ENCODE peak calls at places on chromosomes 12 and 14, in six cellular contexts. One of them, this sample, is unnamed.

GRCh38 chr12:121996945-121997612 is 24.6 kb upstream of the BCL7A start:
- DNase-seq in DMS153: no peak
- DNase-seq in fibroblast of lung: peak
- DNase-seq in B cell: no peak
- DNase-seq in HT-29: no peak
- DNase-seq in NCI-H774: no peak
- DNase-seq in this sample: no peak

GRCh38 chr14:55129086-55129427 is at the start of gene LGALS3:
- DNase-seq in DMS153: no peak
- DNase-seq in fibroblast of lung: peak
- DNase-seq in B cell: peak
- DNase-seq in HT-29: peak
- DNase-seq in NCI-H774: no peak
- DNase-seq in this sample: no peak

GRCh38 chr14:23354990-23355389 is 2.3 kb upstream of the SLC22A17 start:
- DNase-seq in DMS153: no peak
- DNase-seq in fibroblast of lung: no peak
- DNase-seq in B cell: no peak
- DNase-seq in HT-29: no peak
- DNase-seq in NCI-H774: no peak
- DNase-seq in this sample: no peak

GRCh38 chr14:102527255-102528232 is 18.0 kb upstream of the ANKRD9 start:
- DNase-seq in DMS153: no peak
- DNase-seq in fibroblast of lung: peak
- DNase-seq in B cell: no peak
- DNase-seq in HT-29: peak
- DNase-seq in NCI-H774: no peak
- DNase-seq in this sample: no peak

GRCh38 chr12:89067436-89067835 is 284.9 kb downstream of the DUSP6 start:
- DNase-seq in DMS153: no peak
- DNase-seq in fibroblast of lung: peak
- DNase-seq in B cell: no peak
- DNase-seq in HT-29: no peak
- DNase-seq in NCI-H774: no peak
- DNase-seq in this sample: no peak

GRCh38 chr14:35416108-35416750 is 11.7 kb upstream of the NFKBIA start:
- DNase-seq in DMS153: no peak
- DNase-seq in fibroblast of lung: peak
- DNase-seq in B cell: no peak
- DNase-seq in HT-29: no peak
- DNase-seq in NCI-H774: no peak
- DNase-seq in this sample: no peak

GRCh38 chr14:31930070-31930469 is 147.0 kb upstream of the ARHGAP5 start:
- DNase-seq in DMS153: no peak
- DNase-seq in fibroblast of lung: no peak
- DNase-seq in B cell: no peak
- DNase-seq in HT-29: no peak
- DNase-seq in NCI-H774: no peak
- DNase-seq in this sample: no peak

GRCh38 chr12:49489720-49490119 is 49.1 kb upstream of the KCNH3 start:
- DNase-seq in DMS153: no peak
- DNase-seq in fibroblast of lung: peak
- DNase-seq in B cell: no peak
- DNase-seq in HT-29: no peak
- DNase-seq in NCI-H774: no peak
- DNase-seq in this sample: no peak

GRCh38 chr12:108724890-108725151 is 6.5 kb downstream of the CORO1C start:
- DNase-seq in DMS153: no peak
- DNase-seq in fibroblast of lung: no peak
- DNase-seq in B cell: no peak
- DNase-seq in HT-29: no peak
- DNase-seq in NCI-H774: no peak
- DNase-seq in this sample: no peak

GRCh38 chr12:70008944-70009343 is 183.9 kb downstream of the MYRFL start:
- DNase-seq in DMS153: no peak
- DNase-seq in fibroblast of lung: no peak
- DNase-seq in B cell: no peak
- DNase-seq in HT-29: no peak
- DNase-seq in NCI-H774: no peak
- DNase-seq in this sample: no peak

GRCh38 chr14:99654235-99655000 is 9.5 kb downstream of the HHIPL1 start:
- DNase-seq in DMS153: no peak
- DNase-seq in fibroblast of lung: peak
- DNase-seq in B cell: no peak
- DNase-seq in HT-29: peak
- DNase-seq in NCI-H774: no peak
- DNase-seq in this sample: no peak

GRCh38 chr14:60573943-60574496 is 65.1 kb downstream of the SIX6 start:
- DNase-seq in DMS153: no peak
- DNase-seq in fibroblast of lung: no peak
- DNase-seq in B cell: no peak
- DNase-seq in HT-29: no peak
- DNase-seq in NCI-H774: no peak
- DNase-seq in this sample: no peak

GRCh38 chr12:67275380-67275913 is 6.3 kb downstream of the CAND1 start:
- DNase-seq in DMS153: no peak
- DNase-seq in fibroblast of lung: peak
- DNase-seq in B cell: no peak
- DNase-seq in HT-29: peak
- DNase-seq in NCI-H774: no peak
- DNase-seq in this sample: no peak

GRCh38 chr14:52458721-52459085 is 93.6 kb downstream of the TXNDC16 start:
- DNase-seq in DMS153: no peak
- DNase-seq in fibroblast of lung: peak
- DNase-seq in B cell: no peak
- DNase-seq in HT-29: no peak
- DNase-seq in NCI-H774: no peak
- DNase-seq in this sample: no peak

GRCh38 chr12:130619378-130619970 is 96.6 kb downstream of the RIMBP2 start:
- DNase-seq in DMS153: no peak
- DNase-seq in fibroblast of lung: no peak
- DNase-seq in B cell: no peak
- DNase-seq in HT-29: no peak
- DNase-seq in NCI-H774: no peak
- DNase-seq in this sample: no peak

GRCh38 chr12:130880411-130880885 is 8.6 kb downstream of the RAN start:
- DNase-seq in DMS153: no peak
- DNase-seq in fibroblast of lung: no peak
- DNase-seq in B cell: no peak
- DNase-seq in HT-29: no peak
- DNase-seq in NCI-H774: no peak
- DNase-seq in this sample: no peak

GRCh38 chr12:6551496-6552139 is 4.2 kb downstream of the IFFO1 start:
- DNase-seq in DMS153: no peak
- DNase-seq in fibroblast of lung: peak
- DNase-seq in B cell: no peak
- DNase-seq in HT-29: peak
- DNase-seq in NCI-H774: no peak
- DNase-seq in this sample: no peak

GRCh38 chr12:37548266-37548805 is 768.2 kb upstream of the ALG10B start:
- DNase-seq in DMS153: no peak
- DNase-seq in fibroblast of lung: no peak
- DNase-seq in B cell: no peak
- DNase-seq in HT-29: no peak
- DNase-seq in NCI-H774: no peak
- DNase-seq in this sample: no peak

GRCh38 chr12:31772685-31773222 is 43.9 kb upstream of the AMN1 start:
- DNase-seq in DMS153: no peak
- DNase-seq in fibroblast of lung: no peak
- DNase-seq in B cell: no peak
- DNase-seq in HT-29: no peak
- DNase-seq in NCI-H774: no peak
- DNase-seq in this sample: no peak

GRCh38 chr12:74689071-74689655 is 151.5 kb downstream of the ATXN7L3B start:
- DNase-seq in DMS153: no peak
- DNase-seq in fibroblast of lung: peak
- DNase-seq in B cell: no peak
- DNase-seq in HT-29: peak
- DNase-seq in NCI-H774: peak
- DNase-seq in this sample: no peak

GRCh38 chr12:69994593-69995222 is 169.7 kb downstream of the MYRFL start:
- DNase-seq in DMS153: no peak
- DNase-seq in fibroblast of lung: no peak
- DNase-seq in B cell: no peak
- DNase-seq in HT-29: peak
- DNase-seq in NCI-H774: no peak
- DNase-seq in this sample: no peak

GRCh38 chr12:90090929-90091651 is 382.5 kb upstream of the ATP2B1 start:
- DNase-seq in DMS153: no peak
- DNase-seq in fibroblast of lung: peak
- DNase-seq in B cell: no peak
- DNase-seq in HT-29: peak
- DNase-seq in NCI-H774: no peak
- DNase-seq in this sample: no peak

GRCh38 chr14:85257287-85257686 is 272.7 kb upstream of the FLRT2 start:
- DNase-seq in DMS153: no peak
- DNase-seq in fibroblast of lung: no peak
- DNase-seq in B cell: no peak
- DNase-seq in HT-29: no peak
- DNase-seq in NCI-H774: no peak
- DNase-seq in this sample: no peak

GRCh38 chr12:54411398-54412241 is 7.4 kb downstream of the ITGA5 start:
- DNase-seq in DMS153: no peak
- DNase-seq in fibroblast of lung: peak
- DNase-seq in B cell: no peak
- DNase-seq in HT-29: no peak
- DNase-seq in NCI-H774: no peak
- DNase-seq in this sample: no peak

GRCh38 chr12:1707051-1707450 is 16.2 kb downstream of the ADIPOR2 start:
- DNase-seq in DMS153: no peak
- DNase-seq in fibroblast of lung: no peak
- DNase-seq in B cell: no peak
- DNase-seq in HT-29: no peak
- DNase-seq in NCI-H774: no peak
- DNase-seq in this sample: no peak

GRCh38 chr14:89205137-89205740 is 211.8 kb downstream of the FOXN3 start:
- DNase-seq in DMS153: no peak
- DNase-seq in fibroblast of lung: no peak
- DNase-seq in B cell: no peak
- DNase-seq in HT-29: no peak
- DNase-seq in NCI-H774: no peak
- DNase-seq in this sample: no peak